ENCODE peak calls at places on chromosomes 16 and 17, in nine cellular contexts. G is HTR-8/SVneo; E is GM18507; L is left ventricle myocardium superior; K is cardiac fibroblast; N is sigmoid colon; X is GF-D8; J is GDM1; Z is effector CD4-positive, alpha-beta T cell. U is an unnamed sample.

GRCh38 chr16:13997933-13998332 is 73.2 kb upstream of the MRTFB start:
- DNase-seq in G (no peak), E (peak), L (no peak), K (no peak), N (no peak), X (no peak), J (no peak), Z (no peak), U (peak)

GRCh38 chr16:65142276-65142675 is 20.4 kb upstream of the CDH11 start:
- DNase-seq in G (no peak), E (no peak), L (no peak), K (peak), N (no peak), X (no peak), J (no peak), Z (no peak), U (no peak)

GRCh38 chr17:20010099-20010863 is 1.1 kb downstream of the SPECC1 start:
- DNase-seq in G (peak), E (no peak), L (peak), K (peak), N (no peak), X (no peak), J (peak), Z (no peak), U (peak)

GRCh38 chr17:68580236-68580903 is 20.8 kb downstream of the FAM20A start:
- DNase-seq in G (no peak), E (no peak), L (peak), K (peak), N (no peak), X (peak), J (no peak), Z (no peak), U (no peak)

GRCh38 chr17:35373984-35374765 is 754 bp upstream of the SLFN11 start:
- DNase-seq in G (peak), E (peak), L (peak), K (peak), N (peak), X (peak), J (no peak), Z (peak), U (peak)

GRCh38 chr17:46151762-46152161 is 41.5 kb downstream of the KANSL1 start:
- DNase-seq in G (no peak), E (no peak), L (no peak), K (no peak), N (no peak), X (no peak), J (no peak), Z (no peak), U (no peak)

GRCh38 chr17:27466376-27466747 is 10.1 kb downstream of the KSR1 start:
- DNase-seq in G (no peak), E (no peak), L (no peak), K (no peak), N (no peak), X (no peak), J (peak), Z (no peak), U (no peak)

GRCh38 chr16:71557954-71558582 is 18.8 kb downstream of the TAT start:
- DNase-seq in G (no peak), E (no peak), L (no peak), K (no peak), N (no peak), X (no peak), J (no peak), Z (no peak), U (no peak)

GRCh38 chr16:51763072-51763658 is 612.1 kb upstream of the SALL1 start:
- DNase-seq in G (no peak), E (no peak), L (no peak), K (no peak), N (no peak), X (no peak), J (no peak), Z (no peak), U (no peak)

GRCh38 chr17:80743181-80743771 is 198.6 kb downstream of the RPTOR start:
- DNase-seq in G (no peak), E (no peak), L (peak), K (no peak), N (no peak), X (no peak), J (no peak), Z (peak), U (no peak)

GRCh38 chr16:27515874-27516353 is 33.8 kb downstream of the GTF3C1 start:
- DNase-seq in G (peak), E (peak), L (peak), K (peak), N (no peak), X (no peak), J (no peak), Z (no peak), U (peak)

GRCh38 chr17:40311575-40311974 is 2.6 kb downstream of the RARA start:
- DNase-seq in G (no peak), E (no peak), L (peak), K (no peak), N (peak), X (peak), J (peak), Z (no peak), U (peak)

GRCh38 chr16:24580665-24581064 is 41.3 kb downstream of the RBBP6 start:
- DNase-seq in G (peak), E (no peak), L (no peak), K (peak), N (no peak), X (no peak), J (no peak), Z (no peak), U (peak)

GRCh38 chr16:5480796-5481195 is 383.2 kb upstream of the EEF2KMT start:
- DNase-seq in G (no peak), E (no peak), L (no peak), K (no peak), N (no peak), X (no peak), J (no peak), Z (no peak), U (no peak)

GRCh38 chr17:52011070-52011469 is 147.4 kb downstream of the CA10 start:
- DNase-seq in G (no peak), E (no peak), L (no peak), K (no peak), N (no peak), X (no peak), J (no peak), Z (no peak), U (no peak)

GRCh38 chr16:86982912-86983311 is 334.3 kb downstream of the C16orf95 start:
- DNase-seq in G (no peak), E (no peak), L (no peak), K (no peak), N (peak), X (no peak), J (no peak), Z (no peak), U (no peak)

GRCh38 chr17:79827179-79827578 is 12.1 kb downstream of the CBX4 start:
- DNase-seq in G (no peak), E (no peak), L (no peak), K (no peak), N (no peak), X (no peak), J (no peak), Z (no peak), U (no peak)

GRCh38 chr16:684961-685696 is 995 bp upstream of the JMJD8 start:
- DNase-seq in G (no peak), E (no peak), L (peak), K (no peak), N (peak), X (no peak), J (no peak), Z (no peak), U (no peak)

GRCh38 chr16:16110111-16110490 is 113.2 kb downstream of the ABCC6 start:
- DNase-seq in G (no peak), E (no peak), L (peak), K (no peak), N (no peak), X (no peak), J (no peak), Z (no peak), U (no peak)

GRCh38 chr17:18377437-18378204 is at the start of gene EVPLL:
- DNase-seq in G (no peak), E (no peak), L (peak), K (no peak), N (peak), X (peak), J (peak), Z (no peak), U (no peak)

GRCh38 chr16:67283039-67283825 is 3.9 kb downstream of the PLEKHG4 start:
- DNase-seq in G (no peak), E (no peak), L (no peak), K (peak), N (no peak), X (no peak), J (no peak), Z (no peak), U (no peak)

U was measured in ACHN.